ENCODE peak calls at places on chromosome 11, in nine cellular contexts. N is fibroblast of lung, L is GM23248, E is A549, R is HCT116, S is mammary epithelial cell, K is H1, J is IMR-90, A is neuronal stem cell. G is an unnamed sample.

GRCh38 chr11:72750556-72751292 is 1.5 kb downstream of the ARAP1 start:
- DNase-seq in N (no peak), L (no peak), E (no peak), R (no peak), S (no peak), K (no peak), J (no peak), A (no peak), G (no peak)

GRCh38 chr11:113377606-113378005 is 10.0 kb upstream of the ANKK1 start:
- DNase-seq in N (no peak), L (peak), E (no peak), R (no peak), S (peak), K (no peak), J (peak), A (no peak), G (no peak)

GRCh38 chr11:83006877-83007330 is 64.8 kb downstream of the RAB30 start:
- DNase-seq in N (no peak), L (no peak), E (no peak), R (no peak), S (no peak), K (no peak), J (no peak), A (no peak), G (no peak)

GRCh38 chr11:60918251-60918940 is 4.4 kb downstream of the TMEM109 start:
- DNase-seq in N (no peak), L (no peak), E (no peak), R (no peak), S (no peak), K (no peak), J (no peak), A (no peak), G (peak)

GRCh38 chr11:80993561-80993960 is 1552.7 kb upstream of the TENM4 start:
- DNase-seq in N (no peak), L (peak), E (no peak), R (no peak), S (no peak), K (no peak), J (no peak), A (no peak), G (no peak)

GRCh38 chr11:134521452-134522289 is 109.6 kb upstream of the B3GAT1 start:
- DNase-seq in N (no peak), L (no peak), E (no peak), R (no peak), S (no peak), K (no peak), J (no peak), A (no peak), G (no peak)

GRCh38 chr11:124737638-124738293 is 2.0 kb upstream of the NRGN start:
- DNase-seq in N (no peak), L (no peak), E (no peak), R (no peak), S (no peak), K (no peak), J (no peak), A (no peak), G (peak)

GRCh38 chr11:116042125-116042524 is 537.9 kb upstream of the CADM1 start:
- DNase-seq in N (no peak), L (no peak), E (no peak), R (no peak), S (no peak), K (no peak), J (no peak), A (no peak), G (no peak)

GRCh38 chr11:67261942-67262681 is 4.2 kb upstream of the GRK2 start:
- DNase-seq in N (no peak), L (no peak), E (no peak), R (no peak), S (no peak), K (no peak), J (no peak), A (no peak), G (no peak)

GRCh38 chr11:46200537-46201281 is 76.8 kb upstream of the CREB3L1 start:
- DNase-seq in N (no peak), L (peak), E (no peak), R (no peak), S (peak), K (no peak), J (peak), A (no peak), G (no peak)

GRCh38 chr11:112291191-112291590 is 30.5 kb upstream of the PLET1 start:
- DNase-seq in N (no peak), L (no peak), E (no peak), R (no peak), S (no peak), K (no peak), J (no peak), A (no peak), G (no peak)

GRCh38 chr11:116217006-116217405 is 555.8 kb downstream of the BUD13 start:
- DNase-seq in N (peak), L (peak), E (peak), R (peak), S (peak), K (no peak), J (peak), A (no peak), G (peak)

GRCh38 chr11:17148536-17148935 is 59.2 kb downstream of the PIK3C2A start:
- DNase-seq in N (peak), L (no peak), E (no peak), R (no peak), S (no peak), K (no peak), J (peak), A (no peak), G (no peak)

GRCh38 chr11:1871531-1871930 is 18.6 kb downstream of the LSP1 start:
- DNase-seq in N (no peak), L (no peak), E (no peak), R (no peak), S (no peak), K (no peak), J (no peak), A (no peak), G (no peak)

GRCh38 chr11:130413383-130414106 is 14.9 kb downstream of the ADAMTS8 start:
- DNase-seq in N (peak), L (peak), E (peak), R (no peak), S (peak), K (no peak), J (peak), A (no peak), G (no peak)

GRCh38 chr11:15747671-15748070 is 608.7 kb downstream of the SOX6 start:
- DNase-seq in N (no peak), L (no peak), E (no peak), R (no peak), S (no peak), K (no peak), J (peak), A (no peak), G (no peak)
- H3K4me2 ChIP-seq in N (no peak), L (no peak), E (no peak), R (no peak), S (no peak), K (no peak), J (peak), A (no peak), G (no peak)

GRCh38 chr11:64537876-64538275 is 53.1 kb upstream of the SLC22A12 start:
- DNase-seq in N (no peak), L (no peak), E (no peak), R (no peak), S (no peak), K (no peak), J (no peak), A (no peak), G (no peak)
- H3K4me2 ChIP-seq in N (no peak), L (no peak), E (no peak), R (no peak), S (no peak), K (no peak), J (no peak), A (no peak), G (no peak)

GRCh38 chr11:95711162-95711944 is 78.2 kb downstream of the FAM76B start:
- DNase-seq in N (peak), L (peak), E (no peak), R (no peak), S (peak), K (no peak), J (peak), A (no peak), G (no peak)
- H3K4me2 ChIP-seq in N (no peak), L (no peak), E (no peak), R (no peak), S (no peak), K (no peak), J (no peak), A (no peak), G (peak)

GRCh38 chr11:19936461-19936860 is 223.8 kb downstream of the DBX1 start:
- DNase-seq in N (no peak), L (no peak), E (no peak), R (no peak), S (no peak), K (no peak), J (no peak), A (no peak), G (no peak)

GRCh38 chr11:19939415-19939929 is 220.8 kb downstream of the DBX1 start:
- DNase-seq in N (no peak), L (no peak), E (no peak), R (no peak), S (peak), K (no peak), J (no peak), A (no peak), G (no peak)

GRCh38 chr11:19935507-19935906 is 222.9 kb downstream of the NAV2 start:
- DNase-seq in N (peak), L (peak), E (peak), R (no peak), S (peak), K (peak), J (peak), A (peak), G (no peak)

GRCh38 chr11:19938051-19938856 is 222.0 kb downstream of the DBX1 start:
- DNase-seq in N (peak), L (peak), E (peak), R (peak), S (peak), K (no peak), J (peak), A (no peak), G (peak)

DNA sequence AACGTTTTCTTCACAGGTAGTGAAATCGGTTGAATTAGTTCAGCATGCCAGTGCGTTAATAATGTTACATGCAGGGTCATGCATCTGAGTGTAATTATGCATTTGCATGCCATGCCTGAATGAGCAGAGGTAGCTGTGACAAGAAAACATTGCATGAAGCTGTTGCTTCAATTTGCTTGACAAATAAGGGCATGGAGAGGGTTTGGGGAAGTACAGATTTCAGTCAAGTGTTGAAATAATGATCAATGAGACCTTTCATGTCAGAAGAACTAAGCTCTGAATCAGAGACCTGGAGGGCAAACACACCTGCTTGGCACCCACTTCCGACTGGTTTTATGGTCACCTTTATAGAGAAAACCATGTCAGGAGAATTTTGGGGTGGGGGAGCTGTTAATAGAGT is 221.4 kb downstream of the DBX1 start:
- DNase-seq in N (no peak), L (no peak), E (no peak), R (no peak), S (peak), K (no peak), J (no peak), A (no peak), G (no peak)
- H3K4me2 ChIP-seq in N (no peak), L (no peak), E (no peak), R (no peak), S (peak), K (no peak), J (no peak), A (no peak), G (no peak)